ENCODE peak calls at places on chromosomes 4 and X, in four cellular contexts. H is Karpas-422, N is Peyer's patch, O is IMR-90. Q is an unnamed sample.

GRCh38 chr4:55086561-55086960 is 38.8 kb downstream of the KDR start:
- DNase-seq in H (no peak), N (no peak), O (no peak), Q (no peak)

GRCh38 chr4:183250831-183251230 is 69.2 kb downstream of the CLDN22 start:
- DNase-seq in H (no peak), N (no peak), O (no peak), Q (no peak)

GRCh38 chr4:182380701-182381295 is 137.6 kb downstream of the TENM3 start:
- DNase-seq in H (no peak), N (no peak), O (no peak), Q (no peak)

GRCh38 chr4:89753601-89754066 is 83.3 kb downstream of the SNCA start:
- DNase-seq in H (no peak), N (no peak), O (peak; percentile 95), Q (no peak)

GRCh38 chrX:22652596-22652995 is 347.2 kb upstream of the DDX53 start:
- DNase-seq in H (no peak), N (no peak), O (peak; percentile 50), Q (no peak)

GRCh38 chrX:37921758-37922157 is 74.4 kb upstream of the DYNLT3 start:
- DNase-seq in H (no peak), N (no peak), O (peak; percentile 66), Q (no peak)

GRCh38 chr4:75990129-75990528 is 616 bp downstream of the SDAD1 start:
- DNase-seq in H (peak; percentile 45), N (no peak), O (peak; percentile 15), Q (no peak)

GRCh38 chr4:113540859-113541258 is 220.7 kb downstream of the CAMK2D start:
- DNase-seq in H (no peak), N (no peak), O (peak; percentile 45), Q (no peak)

GRCh38 chrX:119880552-119881437 is 9.2 kb downstream of the NDUFA1 start:
- DNase-seq in H (peak; percentile 84), N (no peak), O (peak; percentile 63), Q (peak; percentile 73)

GRCh38 chr4:179624768-179625181 is 2182.5 kb upstream of the AGA start:
- DNase-seq in H (no peak), N (no peak), O (peak; percentile 89), Q (no peak)

GRCh38 chr4:7381221-7381889 is 53.4 kb downstream of the PSAPL1 start:
- DNase-seq in H (peak; percentile 50), N (peak; percentile 36), O (no peak), Q (no peak)

GRCh38 chr4:184812651-184813181 is 13.1 kb downstream of the ACSL1 start:
- DNase-seq in H (no peak), N (no peak), O (peak; percentile 24), Q (no peak)

GRCh38 chrX:149043401-149043800 is 461.7 kb downstream of the IDS start:
- DNase-seq in H (no peak), N (no peak), O (no peak), Q (no peak)

GRCh38 chrX:120446503-120446902 is 22.6 kb downstream of the LAMP2 start:
- DNase-seq in H (peak; percentile 32), N (no peak), O (peak; percentile 59), Q (no peak)

GRCh38 chr4:10032625-10033024 is 11.3 kb upstream of the SLC2A9 start:
- DNase-seq in H (no peak), N (no peak), O (peak; percentile 75), Q (no peak)

GRCh38 chr4:79253168-79253567 is 72.7 kb downstream of the NAA11 start:
- DNase-seq in H (no peak), N (no peak), O (no peak), Q (no peak)

GRCh38 chrX:44596277-44596676 is 53.6 kb upstream of the FUNDC1 start:
- DNase-seq in H (peak; percentile 40), N (no peak), O (no peak), Q (no peak)

GRCh38 chr4:187417761-187418160 is 577.8 kb upstream of the ZFP42 start:
- DNase-seq in H (no peak), N (no peak), O (no peak), Q (no peak)

GRCh38 chr4:73862357-73862756 is 6.8 kb upstream of the CXCL1 start:
- DNase-seq in H (no peak), N (no peak), O (peak; percentile 80), Q (no peak)

GRCh38 chrX:1554469-1555210 is 17.7 kb upstream of the P2RY8 start:
- DNase-seq in H (no peak), N (no peak), O (no peak), Q (peak; percentile 97)

GRCh38 chrX:76893930-76894329 is 466.4 kb downstream of the MAGEE1 start:
- DNase-seq in H (no peak), N (no peak), O (no peak), Q (no peak)

GRCh38 chr4:94924566-94924965 is 166.8 kb downstream of the BMPR1B start:
- DNase-seq in H (no peak), N (no peak), O (no peak), Q (no peak)

GRCh38 chrX:25012793-25013592 is 2.8 kb downstream of the ARX start:
- DNase-seq in H (peak; percentile 43), N (no peak), O (no peak), Q (no peak)

GRCh38 chr4:37389967-37390580 is 145.5 kb downstream of the NWD2 start:
- DNase-seq in H (peak; percentile 87), N (no peak), O (peak; percentile 41), Q (peak; percentile 64)

GRCh38 chrX:7147431-7147977 is at the start of gene STS:
- DNase-seq in H (peak; percentile 90), N (peak; percentile 58), O (peak; percentile 14), Q (no peak)

GRCh38 chr4:184824081-184824775 is 1.5 kb downstream of the ACSL1 start:
- DNase-seq in H (no peak), N (no peak), O (peak; percentile 20), Q (peak; percentile 6)

GRCh38 chrX:111861605-111862004 is 14.4 kb upstream of the TRPC5OS start:
- DNase-seq in H (no peak), N (no peak), O (no peak), Q (no peak)

GRCh38 chrX:43949669-43950068 is 23.5 kb downstream of the NDP start:
- DNase-seq in H (peak; percentile 61), N (peak; percentile 47), O (no peak), Q (no peak)

GRCh38 chrX:95040104-95040503 is 1366.1 kb downstream of the FAM133A start:
- DNase-seq in H (no peak), N (no peak), O (no peak), Q (no peak)

GRCh38 chr4:54001558-54002365 is 62.6 kb downstream of the CHIC2 start:
- DNase-seq in H (no peak), N (no peak), O (no peak), Q (no peak)

GRCh38 chrX:37667141-37667540 is 18.4 kb upstream of the XK start:
- DNase-seq in H (no peak), N (no peak), O (no peak), Q (no peak)

GRCh38 chr4:56681158-56681848 is at the start of gene HOPX:
- DNase-seq in H (no peak), N (peak; percentile 50), O (no peak), Q (no peak)

GRCh38 chrX:51024106-51024696 is 113.7 kb downstream of the BMP15 start:
- DNase-seq in H (peak; percentile 77), N (no peak), O (no peak), Q (no peak)

GRCh38 chr4:147674073-147674472 is 9.9 kb downstream of the PRMT9 start:
- DNase-seq in H (no peak), N (no peak), O (peak; percentile 76), Q (no peak)

GRCh38 chr4:113683143-113683542 is 78.4 kb downstream of the CAMK2D start:
- DNase-seq in H (no peak), N (no peak), O (no peak), Q (peak; percentile 94)

DNA sequence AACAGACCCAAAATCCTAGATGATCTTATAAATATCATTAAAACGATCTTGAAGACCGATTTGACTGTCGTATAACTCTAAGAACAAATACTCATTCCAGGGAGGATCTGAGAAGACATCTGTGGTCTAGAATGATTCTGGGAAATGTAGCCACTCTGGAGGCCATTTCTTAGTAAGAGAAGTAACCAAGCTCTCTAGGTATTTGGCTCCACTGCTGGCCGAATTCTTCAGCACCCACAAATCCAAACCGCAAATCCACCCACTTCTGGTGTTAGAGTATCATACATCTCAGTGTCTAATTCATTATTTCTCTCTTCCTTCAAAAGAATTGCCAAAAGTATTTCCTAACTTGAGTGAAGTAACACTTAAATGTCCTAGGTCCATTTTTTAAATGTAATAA is 23.9 kb downstream of the KLHL5 start:
- DNase-seq in H (no peak), N (no peak), O (no peak), Q (no peak)
- H3K27ac ChIP-seq in H (no peak overlapping the region), N (no peak overlapping the region), O (no peak overlapping the region), Q (no peak overlapping the region)

GRCh38 chrX:79162076-79162475 is 17.6 kb downstream of the GPR174 start:
- DNase-seq in H (no peak), N (no peak), O (no peak), Q (no peak)
- H3K4me1 ChIP-seq in H (no peaks in the 10 kb centered on the region), N (no peaks in the 10 kb centered on the region), O (no peaks in the 10 kb centered on the region), Q (peaks cover 69% of the 10 kb centered on the region)

GRCh38 chrX:47562615-47563243 is 1.7 kb downstream of the ARAF start:
- DNase-seq in H (peak; percentile 83), N (no peak), O (no peak), Q (no peak)

GRCh38 chrX:47561653-47562151 is 697 bp downstream of the ARAF start:
- DNase-seq in H (no peak), N (no peak), O (no peak), Q (no peak)

GRCh38 chrX:47566841-47567240 is 5.8 kb downstream of the ARAF start:
- DNase-seq in H (no peak), N (no peak), O (no peak), Q (no peak)

GRCh38 chrX:47563801-47564315 is 2.9 kb downstream of the ARAF start:
- DNase-seq in H (peak; percentile 32), N (no peak), O (peak; percentile 76), Q (no peak)

GRCh38 chrX:47564438-47565085 is 3.6 kb downstream of the ARAF start:
- DNase-seq in H (peak; percentile 30), N (no peak), O (no peak), Q (no peak)
- H3K36me3 ChIP-seq in H (peaks cover 5% of the 10 kb centered on the region), N (no peaks in the 10 kb centered on the region), O (peaks cover 24% of the 10 kb centered on the region), Q (peaks cover 31% of the 10 kb centered on the region)

DNA sequence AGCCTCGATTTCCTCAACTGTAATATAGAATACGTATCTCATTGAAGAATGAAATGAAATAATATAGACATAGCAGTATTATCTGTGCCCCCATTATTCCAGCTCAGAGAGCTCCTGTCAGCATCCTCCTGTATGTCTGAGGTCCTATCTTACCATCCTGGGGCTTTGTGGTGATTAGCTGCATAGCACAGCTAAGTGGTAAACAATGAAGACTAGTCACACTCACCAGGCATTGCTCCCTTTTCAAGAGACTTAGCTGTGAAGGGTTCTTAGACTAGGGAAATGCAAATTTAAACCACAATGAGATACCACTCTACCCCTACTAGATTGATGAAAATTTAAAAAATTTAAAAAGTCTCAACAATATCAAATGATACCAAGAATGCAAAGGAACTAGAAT is 172.9 kb downstream of the SLC39A8 start:
- DNase-seq in H (no peak), N (no peak), O (no peak), Q (no peak)
- H3K27ac ChIP-seq in H (no peak overlapping the region), N (no peak overlapping the region), O (no peak overlapping the region), Q (no peak overlapping the region)

GRCh38 chr4:600850-601515 is 24.4 kb upstream of the PDE6B start:
- DNase-seq in H (no peak), N (no peak), O (no peak), Q (no peak)
- H3K4me1 ChIP-seq in H (peaks cover 2% of the 10 kb centered on the region), N (no peaks in the 10 kb centered on the region), O (no peaks in the 10 kb centered on the region), Q (no peaks in the 10 kb centered on the region)